ENCODE peak calls at places on chromosomes 16 and 17, in five cellular contexts. J, V, K, H and U are unnamed samples.

GRCh38 chr16:57837305-57838125 is 35.2 kb upstream of the KIFC3 start:
- DNase-seq in V (no peak), K (no peak), H (no peak), J (no peak), U (no peak)

GRCh38 chr17:18985475-18985874 is 19.1 kb downstream of the FAM83G start:
- DNase-seq in J (no peak), H (no peak), V (no peak), K (no peak), U (no peak)

GRCh38 chr16:30985401-30986128 is 558 bp downstream of the HSD3B7 start:
- DNase-seq in H (no peak), J (no peak), K (no peak), V (peak), U (no peak)

GRCh38 chr17:65041518-65041917 is 15.0 kb downstream of the GNA13 start:
- DNase-seq in J (no peak), H (no peak), V (no peak), K (no peak), U (no peak)

GRCh38 chr16:73066927-73067670 is 19.2 kb upstream of the ZFHX3 start:
- DNase-seq in K (peak), H (no peak), V (no peak), J (peak), U (peak)

GRCh38 chr16:58393138-58393504 is 850 bp downstream of the GINS3 start:
- DNase-seq in J (no peak), K (no peak), V (no peak), H (no peak), U (no peak)

GRCh38 chr17:332023-332422 is 20.6 kb downstream of the RPH3AL start:
- DNase-seq in K (no peak), H (no peak), V (no peak), J (peak), U (peak)

GRCh38 chr17:43720311-43721060 is 38.1 kb downstream of the SOST start:
- DNase-seq in H (peak), V (peak), K (peak), J (peak), U (peak)

GRCh38 chr17:81412490-81413093 is 17.3 kb downstream of the BAHCC1 start:
- DNase-seq in K (no peak), V (no peak), J (no peak), H (no peak), U (peak)

GRCh38 chr17:352421-353212 is at the start of gene RPH3AL:
- DNase-seq in V (peak), J (no peak), H (no peak), K (peak), U (no peak)

GRCh38 chr16:66539628-66540469 is 10.1 kb downstream of the TK2 start:
- DNase-seq in K (peak), H (no peak), J (no peak), V (no peak), U (no peak)

GRCh38 chr17:49575524-49576120 is at the start of gene NXPH3:
- DNase-seq in V (peak), J (peak), K (peak), H (peak), U (peak)

GRCh38 chr16:73019456-73020362 is 28.2 kb downstream of the ZFHX3 start:
- DNase-seq in K (peak), V (peak), J (no peak), H (no peak), U (peak)

GRCh38 chr16:71230122-71230845 is at the start of gene HYDIN:
- DNase-seq in V (peak), H (no peak), J (peak), K (peak), U (no peak)

GRCh38 chr16:57536306-57537193 is at the start of gene CCDC102A:
- DNase-seq in K (no peak), V (no peak), J (peak), H (no peak), U (no peak)

GRCh38 chr16:9012848-9013507 is 49.3 kb upstream of the USP7 start:
- DNase-seq in V (no peak), H (no peak), K (no peak), J (no peak), U (no peak)

GRCh38 chr17:67027031-67027628 is 17.2 kb upstream of the CACNG1 start:
- DNase-seq in K (no peak), J (no peak), V (peak), H (no peak), U (no peak)

GRCh38 chr17:20244671-20245070 is 222.7 kb downstream of the LGALS9B start:
- DNase-seq in V (no peak), H (no peak), J (no peak), K (no peak), U (no peak)

GRCh38 chr16:66266436-66267286 is 99.8 kb upstream of the CDH5 start:
- DNase-seq in J (peak), V (no peak), K (peak), H (no peak), U (peak)

GRCh38 chr17:2695243-2695960 is 16.2 kb downstream of the CLUH start:
- DNase-seq in H (no peak), V (no peak), K (no peak), J (peak), U (peak)

GRCh38 chr16:70601576-70602575 is 44.5 kb upstream of the IL34 start:
- DNase-seq in K (peak), H (no peak), J (no peak), V (no peak), U (no peak)

DNA sequence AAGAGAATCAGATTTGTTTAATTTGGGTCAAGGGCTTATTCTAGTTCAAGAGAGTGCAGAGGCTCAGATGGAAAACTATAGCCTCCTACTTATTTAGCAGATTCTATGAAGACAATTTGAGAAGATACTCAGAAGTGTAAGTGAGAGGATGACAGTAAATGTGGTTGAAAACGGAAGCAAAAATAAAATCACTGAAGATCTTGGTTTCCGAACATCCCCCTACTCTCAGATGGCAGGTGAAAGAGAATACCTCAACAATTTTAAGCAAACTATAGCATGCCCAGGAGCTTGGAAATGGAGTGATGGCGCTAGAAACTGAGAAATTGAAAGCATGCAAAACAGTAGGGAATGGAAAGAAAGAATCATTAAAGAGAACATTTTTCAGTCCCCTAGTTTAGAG is 705.5 kb upstream of the CDH8 start:
- DNase-seq in V (no peak), K (no peak), H (no peak), J (no peak), U (no peak)
- H3K27ac ChIP-seq in V (no peak), K (no peak), H (no peak), J (no peak), U (no peak)

DNA sequence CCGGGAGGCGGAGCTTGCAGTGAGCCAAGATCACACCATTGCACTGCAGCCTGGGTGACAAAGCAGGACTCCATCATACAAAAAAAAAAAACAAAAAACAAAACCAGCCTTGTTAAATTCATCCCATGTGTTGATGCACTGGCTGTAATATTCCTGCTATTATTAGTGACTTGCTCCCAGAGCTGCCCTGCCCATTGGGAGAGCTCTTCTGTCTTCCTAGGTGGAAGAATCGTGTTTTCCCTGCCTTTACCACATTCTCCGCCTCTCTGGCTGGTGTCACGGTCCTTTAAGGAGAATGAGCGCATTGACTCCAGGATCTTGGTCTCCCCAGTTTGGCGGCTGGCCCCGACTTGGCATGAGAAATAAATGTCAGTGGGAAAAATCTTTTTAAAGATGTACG is 15.3 kb downstream of the RMI2 start:
- DNase-seq in J (no peak), V (no peak), H (no peak), K (no peak), U (no peak)
- H3K27ac ChIP-seq in J (no peak), V (no peak), H (no peak), K (no peak), U (no peak)

DNA sequence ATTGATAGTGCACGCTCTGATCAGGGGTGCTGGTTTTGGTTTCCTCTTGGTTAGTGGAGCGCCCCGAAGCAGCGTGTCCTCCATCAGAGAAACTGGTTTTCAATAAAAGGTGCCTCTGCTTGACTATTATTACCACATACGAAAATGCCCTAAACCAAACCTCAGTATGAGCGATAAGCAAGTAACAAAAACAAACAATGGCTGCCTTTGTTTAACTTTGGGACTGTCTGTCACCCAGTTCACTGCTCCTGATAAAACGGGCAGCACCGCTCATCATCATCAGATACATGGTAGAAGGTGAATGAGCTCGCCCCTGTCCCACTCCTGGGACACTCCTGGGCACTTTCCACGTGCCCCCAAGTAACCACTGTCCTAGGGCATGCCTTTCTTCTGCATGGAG is 24.0 kb downstream of the DUSP14 start:
- DNase-seq in V (no peak), K (no peak), J (no peak), H (no peak), U (no peak)
- H3K27ac ChIP-seq in V (no peak), K (no peak), J (no peak), H (no peak), U (no peak)

GRCh38 chr17:6831662-6832263 is at the start of gene TEKT1:
- DNase-seq in J (peak), V (peak), H (peak), K (peak), U (peak)
- H3K27ac ChIP-seq in J (no peak), V (peak), H (no peak), K (no peak), U (no peak)